ENCODE peak calls at places on chromosomes 16 and 17, in eight cellular contexts. One of them, this sample, is unnamed.

GRCh38 chr17:58231644-58232043 is 6.7 kb upstream of the LPO start:
- DNase-seq in AG09319: no peak
- DNase-seq in endodermal cell: no peak
- DNase-seq in left ventricle myocardium inferior: no peak
- DNase-seq in progenitor cell of endocrine pancreas: no peak
- DNase-seq in H9: no peak
- DNase-seq in HFFc6: peak
- DNase-seq in cardiac muscle cell: no peak
- DNase-seq in this sample: peak

GRCh38 chr17:78805301-78805700 is 23.2 kb upstream of the CYTH1 start:
- DNase-seq in AG09319: no peak
- DNase-seq in endodermal cell: no peak
- DNase-seq in left ventricle myocardium inferior: no peak
- DNase-seq in progenitor cell of endocrine pancreas: no peak
- DNase-seq in H9: no peak
- DNase-seq in HFFc6: no peak
- DNase-seq in cardiac muscle cell: no peak
- DNase-seq in this sample: no peak

GRCh38 chr16:47920709-47921108 is 235.1 kb downstream of the ABCC12 start:
- DNase-seq in AG09319: no peak
- DNase-seq in endodermal cell: no peak
- DNase-seq in left ventricle myocardium inferior: no peak
- DNase-seq in progenitor cell of endocrine pancreas: no peak
- DNase-seq in H9: no peak
- DNase-seq in HFFc6: no peak
- DNase-seq in cardiac muscle cell: no peak
- DNase-seq in this sample: no peak

GRCh38 chr17:72422505-72423285 is 301.9 kb downstream of the SOX9 start:
- DNase-seq in AG09319: peak
- DNase-seq in endodermal cell: peak
- DNase-seq in left ventricle myocardium inferior: peak
- DNase-seq in progenitor cell of endocrine pancreas: no peak
- DNase-seq in H9: no peak
- DNase-seq in HFFc6: peak
- DNase-seq in cardiac muscle cell: peak
- DNase-seq in this sample: peak

GRCh38 chr17:12089809-12090384 is 69.2 kb downstream of the MAP2K4 start:
- DNase-seq in AG09319: no peak
- DNase-seq in endodermal cell: no peak
- DNase-seq in left ventricle myocardium inferior: no peak
- DNase-seq in progenitor cell of endocrine pancreas: no peak
- DNase-seq in H9: no peak
- DNase-seq in HFFc6: peak
- DNase-seq in cardiac muscle cell: no peak
- DNase-seq in this sample: peak

GRCh38 chr16:81717662-81718189 is 61.4 kb upstream of the PLCG2 start:
- DNase-seq in AG09319: no peak
- DNase-seq in endodermal cell: no peak
- DNase-seq in left ventricle myocardium inferior: no peak
- DNase-seq in progenitor cell of endocrine pancreas: no peak
- DNase-seq in H9: no peak
- DNase-seq in HFFc6: no peak
- DNase-seq in cardiac muscle cell: no peak
- DNase-seq in this sample: no peak

GRCh38 chr16:86978445-86979030 is 338.7 kb downstream of the C16orf95 start:
- DNase-seq in AG09319: no peak
- DNase-seq in endodermal cell: no peak
- DNase-seq in left ventricle myocardium inferior: no peak
- DNase-seq in progenitor cell of endocrine pancreas: no peak
- DNase-seq in H9: no peak
- DNase-seq in HFFc6: no peak
- DNase-seq in cardiac muscle cell: no peak
- DNase-seq in this sample: no peak

GRCh38 chr16:57045694-57046381 is 46.5 kb upstream of the CPNE2 start:
- DNase-seq in AG09319: peak
- DNase-seq in endodermal cell: peak
- DNase-seq in left ventricle myocardium inferior: peak
- DNase-seq in progenitor cell of endocrine pancreas: peak
- DNase-seq in H9: peak
- DNase-seq in HFFc6: peak
- DNase-seq in cardiac muscle cell: peak
- DNase-seq in this sample: no peak

GRCh38 chr17:56317351-56318208 is 164.3 kb downstream of the ANKFN1 start:
- DNase-seq in AG09319: no peak
- DNase-seq in endodermal cell: no peak
- DNase-seq in left ventricle myocardium inferior: no peak
- DNase-seq in progenitor cell of endocrine pancreas: no peak
- DNase-seq in H9: no peak
- DNase-seq in HFFc6: no peak
- DNase-seq in cardiac muscle cell: no peak
- DNase-seq in this sample: no peak

GRCh38 chr17:58153046-58153445 is 4.9 kb downstream of the OR4D1 start:
- DNase-seq in AG09319: no peak
- DNase-seq in endodermal cell: no peak
- DNase-seq in left ventricle myocardium inferior: no peak
- DNase-seq in progenitor cell of endocrine pancreas: no peak
- DNase-seq in H9: no peak
- DNase-seq in HFFc6: no peak
- DNase-seq in cardiac muscle cell: no peak
- DNase-seq in this sample: no peak

GRCh38 chr17:55248077-55248476 is 16.7 kb upstream of the HLF start:
- DNase-seq in AG09319: no peak
- DNase-seq in endodermal cell: no peak
- DNase-seq in left ventricle myocardium inferior: no peak
- DNase-seq in progenitor cell of endocrine pancreas: no peak
- DNase-seq in H9: no peak
- DNase-seq in HFFc6: no peak
- DNase-seq in cardiac muscle cell: no peak
- DNase-seq in this sample: no peak

GRCh38 chr16:8548166-8548565 is 42.1 kb downstream of the TMEM114 start:
- DNase-seq in AG09319: no peak
- DNase-seq in endodermal cell: no peak
- DNase-seq in left ventricle myocardium inferior: no peak
- DNase-seq in progenitor cell of endocrine pancreas: no peak
- DNase-seq in H9: no peak
- DNase-seq in HFFc6: no peak
- DNase-seq in cardiac muscle cell: no peak
- DNase-seq in this sample: no peak

GRCh38 chr16:68884867-68885266 is 41.5 kb downstream of the TANGO6 start:
- DNase-seq in AG09319: no peak
- DNase-seq in endodermal cell: no peak
- DNase-seq in left ventricle myocardium inferior: no peak
- DNase-seq in progenitor cell of endocrine pancreas: no peak
- DNase-seq in H9: no peak
- DNase-seq in HFFc6: no peak
- DNase-seq in cardiac muscle cell: no peak
- DNase-seq in this sample: no peak

GRCh38 chr16:26969589-26970217 is 97.0 kb upstream of the C16orf82 start:
- DNase-seq in AG09319: no peak
- DNase-seq in endodermal cell: no peak
- DNase-seq in left ventricle myocardium inferior: no peak
- DNase-seq in progenitor cell of endocrine pancreas: no peak
- DNase-seq in H9: no peak
- DNase-seq in HFFc6: no peak
- DNase-seq in cardiac muscle cell: no peak
- DNase-seq in this sample: no peak

GRCh38 chr17:50037321-50038107 is 18.4 kb upstream of the ITGA3 start:
- DNase-seq in AG09319: no peak
- DNase-seq in endodermal cell: no peak
- DNase-seq in left ventricle myocardium inferior: peak
- DNase-seq in progenitor cell of endocrine pancreas: no peak
- DNase-seq in H9: no peak
- DNase-seq in HFFc6: peak
- DNase-seq in cardiac muscle cell: no peak
- DNase-seq in this sample: no peak

GRCh38 chr17:29212681-29213121 is 32.5 kb upstream of the MYO18A start:
- DNase-seq in AG09319: peak
- DNase-seq in endodermal cell: no peak
- DNase-seq in left ventricle myocardium inferior: no peak
- DNase-seq in progenitor cell of endocrine pancreas: no peak
- DNase-seq in H9: no peak
- DNase-seq in HFFc6: peak
- DNase-seq in cardiac muscle cell: no peak
- DNase-seq in this sample: no peak

GRCh38 chr16:870856-871561 is 70.5 kb upstream of the GNG13 start:
- DNase-seq in AG09319: no peak
- DNase-seq in endodermal cell: no peak
- DNase-seq in left ventricle myocardium inferior: peak
- DNase-seq in progenitor cell of endocrine pancreas: no peak
- DNase-seq in H9: no peak
- DNase-seq in HFFc6: no peak
- DNase-seq in cardiac muscle cell: no peak
- DNase-seq in this sample: no peak

DNA sequence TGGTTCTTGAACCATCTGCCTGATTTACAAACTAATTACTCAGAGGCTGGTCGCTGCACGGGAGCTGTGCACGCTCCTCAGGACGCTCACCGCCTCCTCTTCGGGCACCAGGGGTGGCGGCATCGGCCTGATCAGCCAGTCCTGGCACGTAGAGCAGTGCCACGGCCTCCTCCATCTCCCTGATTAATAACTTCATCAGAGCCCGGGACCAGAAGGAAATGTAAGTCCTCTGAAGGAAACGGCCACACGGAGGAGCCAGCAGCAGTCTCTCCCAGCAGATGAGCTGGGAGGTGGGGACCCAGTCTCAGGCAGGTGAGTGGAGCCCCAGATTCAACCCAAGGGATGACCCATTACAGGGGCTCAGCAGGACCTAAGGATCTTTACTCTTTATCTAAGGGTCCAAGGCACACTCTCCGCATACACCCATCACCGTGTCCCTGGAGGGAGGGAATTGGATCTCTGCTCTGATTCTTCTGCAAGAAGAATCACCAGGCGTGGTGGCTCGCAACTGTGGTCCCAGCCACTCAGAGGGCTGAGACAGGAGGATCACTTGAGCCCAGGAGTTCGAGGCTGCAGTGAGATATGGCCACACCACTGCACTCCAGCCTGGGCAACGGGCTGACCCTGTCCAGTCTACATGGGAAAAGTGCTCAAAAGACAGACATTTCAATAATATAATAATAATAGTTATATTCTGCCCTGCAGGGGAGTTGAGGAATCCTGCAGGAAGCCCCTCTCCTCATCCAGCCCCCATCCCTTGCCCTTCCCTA is 366.5 kb downstream of the SEC14L1 start:
- DNase-seq in AG09319: no peak
- DNase-seq in endodermal cell: peak
- DNase-seq in left ventricle myocardium inferior: no peak
- DNase-seq in progenitor cell of endocrine pancreas: no peak
- DNase-seq in H9: peak
- DNase-seq in HFFc6: no peak
- DNase-seq in cardiac muscle cell: peak
- DNase-seq in this sample: no peak
- TF ChIP-seq CTCF in AG09319: no peak
- TF ChIP-seq CTCF in endodermal cell: peak
- TF ChIP-seq CTCF in left ventricle myocardium inferior: no peak
- TF ChIP-seq CTCF in progenitor cell of endocrine pancreas: no peak
- TF ChIP-seq CTCF in H9: peak
- TF ChIP-seq CTCF in HFFc6: no peak
- TF ChIP-seq CTCF in cardiac muscle cell: no peak
- TF ChIP-seq CTCF in this sample: no peak

GRCh38 chr16:64416232-64417010 is 705.4 kb downstream of the CDH11 start:
- DNase-seq in AG09319: peak
- DNase-seq in endodermal cell: no peak
- DNase-seq in left ventricle myocardium inferior: no peak
- DNase-seq in progenitor cell of endocrine pancreas: no peak
- DNase-seq in H9: no peak
- DNase-seq in HFFc6: peak
- DNase-seq in cardiac muscle cell: no peak
- DNase-seq in this sample: no peak
- TF ChIP-seq CTCF in AG09319: no peak
- TF ChIP-seq CTCF in endodermal cell: no peak
- TF ChIP-seq CTCF in left ventricle myocardium inferior: no peak
- TF ChIP-seq CTCF in progenitor cell of endocrine pancreas: no peak
- TF ChIP-seq CTCF in H9: no peak
- TF ChIP-seq CTCF in HFFc6: no peak
- TF ChIP-seq CTCF in cardiac muscle cell: no peak
- TF ChIP-seq CTCF in this sample: no peak

GRCh38 chr16:74249281-74249680 is 47.3 kb upstream of the PSMD7 start:
- DNase-seq in AG09319: no peak
- DNase-seq in endodermal cell: no peak
- DNase-seq in left ventricle myocardium inferior: no peak
- DNase-seq in progenitor cell of endocrine pancreas: no peak
- DNase-seq in H9: no peak
- DNase-seq in HFFc6: no peak
- DNase-seq in cardiac muscle cell: no peak
- DNase-seq in this sample: no peak

GRCh38 chr16:74253146-74253545 is 43.5 kb upstream of the PSMD7 start:
- DNase-seq in AG09319: no peak
- DNase-seq in endodermal cell: no peak
- DNase-seq in left ventricle myocardium inferior: no peak
- DNase-seq in progenitor cell of endocrine pancreas: no peak
- DNase-seq in H9: no peak
- DNase-seq in HFFc6: no peak
- DNase-seq in cardiac muscle cell: no peak
- DNase-seq in this sample: no peak

GRCh38 chr16:74257061-74257460 is 39.6 kb upstream of the PSMD7 start:
- DNase-seq in AG09319: no peak
- DNase-seq in endodermal cell: no peak
- DNase-seq in left ventricle myocardium inferior: no peak
- DNase-seq in progenitor cell of endocrine pancreas: no peak
- DNase-seq in H9: no peak
- DNase-seq in HFFc6: no peak
- DNase-seq in cardiac muscle cell: no peak
- DNase-seq in this sample: no peak

GRCh38 chr16:74252329-74252728 is 44.3 kb upstream of the PSMD7 start:
- DNase-seq in AG09319: no peak
- DNase-seq in endodermal cell: no peak
- DNase-seq in left ventricle myocardium inferior: no peak
- DNase-seq in progenitor cell of endocrine pancreas: no peak
- DNase-seq in H9: no peak
- DNase-seq in HFFc6: no peak
- DNase-seq in cardiac muscle cell: no peak
- DNase-seq in this sample: no peak
- TF ChIP-seq CTCF in AG09319: no peak
- TF ChIP-seq CTCF in endodermal cell: no peak
- TF ChIP-seq CTCF in left ventricle myocardium inferior: no peak
- TF ChIP-seq CTCF in progenitor cell of endocrine pancreas: no peak
- TF ChIP-seq CTCF in H9: no peak
- TF ChIP-seq CTCF in HFFc6: no peak
- TF ChIP-seq CTCF in cardiac muscle cell: no peak
- TF ChIP-seq CTCF in this sample: no peak

DNA sequence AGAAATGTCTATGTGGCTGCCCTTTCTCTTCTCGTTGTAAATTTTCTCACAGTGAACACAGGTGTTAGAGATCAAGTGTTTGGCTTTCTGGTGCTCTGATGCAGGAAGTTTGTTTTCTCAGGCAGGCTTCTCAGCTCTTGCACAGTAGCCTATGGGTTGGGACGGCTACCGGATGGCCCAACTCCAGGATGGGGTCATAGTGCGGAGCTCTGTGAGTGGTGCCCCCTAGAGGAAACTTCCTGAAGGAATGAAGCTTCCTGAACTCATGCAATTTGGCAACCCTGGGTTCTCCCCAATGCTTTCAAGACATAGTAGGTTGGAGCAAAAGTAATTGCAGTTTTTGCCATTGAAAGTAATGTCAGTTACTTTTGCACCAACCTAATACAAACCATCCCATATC is 407.5 kb upstream of the HSBP1 start:
- DNase-seq in AG09319: no peak
- DNase-seq in endodermal cell: peak
- DNase-seq in left ventricle myocardium inferior: no peak
- DNase-seq in progenitor cell of endocrine pancreas: no peak
- DNase-seq in H9: peak
- DNase-seq in HFFc6: no peak
- DNase-seq in cardiac muscle cell: no peak
- DNase-seq in this sample: no peak
- TF ChIP-seq CTCF in AG09319: no peak
- TF ChIP-seq CTCF in endodermal cell: peak
- TF ChIP-seq CTCF in left ventricle myocardium inferior: no peak
- TF ChIP-seq CTCF in progenitor cell of endocrine pancreas: peak
- TF ChIP-seq CTCF in H9: peak
- TF ChIP-seq CTCF in HFFc6: no peak
- TF ChIP-seq CTCF in cardiac muscle cell: peak
- TF ChIP-seq CTCF in this sample: no peak

This sample was measured in kidney epithelial cell.